ENCODE peak calls at places on chromosomes 13 and 19, in four cellular contexts. Z is OCI-LY7, M is Caco-2, A is endodermal cell. H is an unnamed sample.

GRCh38 chr13:83498486-83499190 is 383.6 kb downstream of the SLITRK1 start:
- DNase-seq in Z (no peak), M (no peak), A (no peak), H (peak)

GRCh38 chr13:46341112-46341711 is 45.8 kb downstream of the RUBCNL start:
- DNase-seq in A (no peak), M (no peak), Z (peak), H (no peak)

GRCh38 chr13:25489238-25489637 is 117.5 kb downstream of the ATP8A2 start:
- DNase-seq in A (peak), M (no peak), Z (no peak), H (no peak)

GRCh38 chr19:38049105-38049649 is 142.2 kb downstream of the SIPA1L3 start:
- DNase-seq in M (no peak), A (no peak), Z (peak), H (no peak)

GRCh38 chr13:75319244-75319643 is 162.7 kb downstream of the TBC1D4 start:
- DNase-seq in M (no peak), Z (no peak), A (no peak), H (no peak)

GRCh38 chr19:42081584-42082258 is 5.8 kb downstream of the ZNF574 start:
- DNase-seq in Z (peak), M (peak), A (no peak), H (no peak)

GRCh38 chr13:52002361-52002760 is 8.9 kb downstream of the ATP7B start:
- DNase-seq in A (peak), M (no peak), Z (no peak), H (no peak)

GRCh38 chr13:29569253-29570057 is 26.0 kb downstream of the SLC7A1 start:
- DNase-seq in A (peak), Z (no peak), M (no peak), H (no peak)

DNA sequence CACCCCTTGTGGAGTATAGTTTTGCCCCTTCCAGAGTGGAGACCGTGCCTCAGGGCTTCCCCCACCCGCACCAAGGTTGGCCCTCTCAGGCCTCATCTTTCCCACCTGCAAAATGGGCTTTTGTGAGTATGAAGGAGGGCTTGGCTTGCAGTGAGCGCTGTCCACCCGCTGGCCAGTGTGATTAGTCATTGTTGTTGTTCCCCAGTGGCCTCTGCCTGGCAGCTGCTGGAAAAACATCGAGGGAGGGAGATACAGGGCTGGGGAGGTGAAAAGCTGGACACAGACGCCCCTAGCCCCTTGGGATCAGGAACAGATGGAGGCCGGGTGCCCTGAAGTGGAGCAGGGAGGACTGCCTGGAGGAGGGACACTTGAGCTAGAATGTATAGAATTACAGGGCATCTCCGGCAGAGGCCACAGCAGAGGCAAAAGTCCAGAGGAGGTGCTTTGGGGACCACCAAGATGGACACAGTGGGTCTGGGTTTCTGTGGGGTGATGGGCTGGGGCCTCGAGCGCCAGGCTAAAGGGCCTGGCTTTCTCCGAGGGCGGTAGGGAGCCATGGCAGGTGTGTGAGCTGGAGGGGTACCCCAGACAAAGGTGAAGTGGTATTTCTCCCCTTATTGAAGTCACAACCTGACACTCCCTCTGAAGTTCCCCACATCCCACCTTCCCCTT is 3.9 kb upstream of the IL12RB1 start:
- DNase-seq in Z (no peak), A (no peak), M (no peak), H (no peak)
- H3K4me3 ChIP-seq in Z (peak), A (no peak), M (no peak), H (no peak)

GRCh38 chr19:43777163-43777700 is 3.5 kb downstream of the KCNN4 start:
- DNase-seq in Z (peak), M (no peak), A (no peak), H (no peak)

GRCh38 chr19:43773725-43774102 is 7.1 kb downstream of the KCNN4 start:
- DNase-seq in Z (no peak), M (no peak), A (no peak), H (no peak)

GRCh38 chr19:43775299-43775890 is 5.4 kb downstream of the KCNN4 start:
- DNase-seq in M (no peak), A (no peak), Z (no peak), H (no peak)

GRCh38 chr19:43776285-43776684 is 4.5 kb downstream of the KCNN4 start:
- DNase-seq in Z (peak), M (no peak), A (no peak), H (no peak)

GRCh38 chr19:43774103-43774939 is 6.5 kb downstream of the KCNN4 start:
- DNase-seq in Z (no peak), A (peak), M (no peak), H (no peak)
- H3K4me3 ChIP-seq in Z (no peak), A (peak), M (no peak), H (no peak)

DNA sequence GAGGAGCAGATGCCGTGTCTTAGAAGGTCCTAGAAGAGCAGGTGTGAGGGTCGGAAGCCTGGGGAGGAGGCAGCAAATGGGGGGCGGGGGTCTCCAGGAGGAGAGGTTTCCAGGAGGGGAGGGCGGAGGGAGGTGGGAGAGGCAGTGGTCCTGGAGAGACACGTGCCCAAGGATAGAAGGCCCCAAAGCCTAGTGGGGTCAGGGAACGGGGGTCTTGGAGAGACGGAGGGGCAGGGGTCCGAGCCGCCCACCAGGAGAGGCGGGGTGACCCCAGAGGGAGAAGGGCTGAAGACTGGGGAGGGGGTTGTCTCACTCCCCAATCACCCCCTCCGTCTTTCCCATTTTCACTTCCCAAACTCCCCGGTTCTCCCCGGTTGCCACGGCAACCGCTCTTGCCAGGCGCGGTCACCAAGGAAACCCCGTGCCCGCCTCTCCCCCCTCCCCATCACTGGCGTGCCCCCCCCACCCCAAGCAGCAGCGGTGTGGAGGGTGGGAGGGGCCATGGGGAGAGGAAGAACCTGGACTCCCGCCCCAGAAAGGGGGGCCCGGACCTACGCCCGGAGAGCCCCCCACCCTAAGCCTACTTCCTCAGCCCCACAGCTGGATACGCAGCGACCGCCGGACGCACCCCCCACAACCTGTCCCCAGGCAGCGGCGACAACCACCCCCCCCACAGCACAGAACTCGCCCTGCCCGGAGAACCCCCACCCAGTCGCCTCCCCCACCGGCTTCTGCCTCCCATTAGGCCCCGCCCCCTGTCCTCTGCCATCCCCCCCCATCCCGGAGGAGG is 988 bp downstream of the LRRC4B start:
- DNase-seq in M (no peak), A (peak), Z (no peak), H (no peak)
- H3K4me3 ChIP-seq in M (no peak), A (no peak), Z (no peak), H (no peak)

DNA sequence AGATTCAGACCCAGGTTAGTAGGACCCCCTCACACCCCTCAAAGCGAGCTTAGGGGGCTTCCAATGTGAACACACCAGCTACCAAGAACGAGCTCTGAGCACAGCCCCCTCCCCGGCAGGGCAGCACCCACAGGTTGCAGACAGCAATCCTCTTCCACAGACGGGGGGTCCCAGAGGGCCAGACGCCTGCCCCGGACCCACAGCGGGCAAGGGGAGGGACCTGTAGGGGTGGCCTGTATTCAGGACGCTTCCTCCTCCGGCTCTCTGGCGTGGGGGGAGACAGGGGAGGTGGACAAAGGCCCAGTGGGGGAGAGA is 4.8 kb downstream of the TTYH1 start:
- DNase-seq in Z (no peak), A (no peak), M (no peak), H (no peak)
- H3K4me3 ChIP-seq in Z (no peak), A (no peak), M (no peak), H (no peak)

GRCh38 chr13:95456837-95457236 is 95.7 kb upstream of the CLDN10 start:
- DNase-seq in M (no peak), Z (no peak), A (no peak), H (no peak)
- H3K4me3 ChIP-seq in M (no peak), Z (no peak), A (no peak), H (no peak)

GRCh38 chr13:106275441-106276032 is 259.9 kb downstream of the EFNB2 start:
- DNase-seq in M (no peak), Z (no peak), A (no peak), H (no peak)

GRCh38 chr13:106276876-106277275 is 258.6 kb downstream of the EFNB2 start:
- DNase-seq in Z (no peak), M (no peak), A (no peak), H (peak)

GRCh38 chr13:106281426-106281825 is 254.0 kb downstream of the EFNB2 start:
- DNase-seq in Z (no peak), A (no peak), M (no peak), H (no peak)

GRCh38 chr13:106274551-106275208 is 260.8 kb downstream of the EFNB2 start:
- DNase-seq in A (no peak), M (no peak), Z (no peak), H (no peak)

DNA sequence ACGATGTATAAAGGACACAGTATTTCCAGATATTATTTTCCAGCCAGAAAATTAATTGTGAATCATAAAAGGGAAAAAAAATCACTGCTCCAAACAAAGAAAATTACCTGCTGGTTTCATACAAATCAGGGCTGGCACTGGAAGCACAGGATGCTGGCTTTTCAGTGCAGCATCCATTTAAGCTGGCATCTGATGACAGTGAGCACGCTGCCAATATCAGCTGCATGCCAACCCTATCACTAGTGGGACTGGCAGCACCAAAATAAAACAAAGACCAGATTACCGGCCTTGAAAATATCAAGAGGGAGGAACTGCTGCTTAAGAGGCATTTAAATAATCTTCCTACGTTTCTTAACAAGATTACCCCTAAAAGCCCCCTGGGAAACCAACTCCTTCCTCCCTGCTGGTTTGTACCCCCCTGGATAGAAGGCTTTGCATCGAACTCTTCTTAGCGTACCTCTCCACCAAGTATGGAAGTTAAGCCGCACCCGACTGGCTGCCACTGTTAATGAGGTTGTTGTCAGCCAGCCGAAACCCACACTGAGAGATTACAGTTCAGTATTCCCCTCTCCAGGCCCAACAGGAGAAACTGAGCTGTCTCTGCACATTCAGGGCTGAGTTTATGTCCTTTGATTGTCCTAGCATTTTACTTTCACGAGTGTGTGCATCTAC is 257.8 kb downstream of the EFNB2 start:
- DNase-seq in M (no peak), A (peak), Z (no peak), H (no peak)
- H3K4me3 ChIP-seq in M (no peak), A (no peak), Z (no peak), H (no peak)

GRCh38 chr19:17107546-17108452 is 32.2 kb downstream of the MYO9B start:
- DNase-seq in A (no peak), Z (no peak), M (no peak), H (peak)
- H3K4me3 ChIP-seq in A (no peak), Z (no peak), M (no peak), H (peak)

DNA sequence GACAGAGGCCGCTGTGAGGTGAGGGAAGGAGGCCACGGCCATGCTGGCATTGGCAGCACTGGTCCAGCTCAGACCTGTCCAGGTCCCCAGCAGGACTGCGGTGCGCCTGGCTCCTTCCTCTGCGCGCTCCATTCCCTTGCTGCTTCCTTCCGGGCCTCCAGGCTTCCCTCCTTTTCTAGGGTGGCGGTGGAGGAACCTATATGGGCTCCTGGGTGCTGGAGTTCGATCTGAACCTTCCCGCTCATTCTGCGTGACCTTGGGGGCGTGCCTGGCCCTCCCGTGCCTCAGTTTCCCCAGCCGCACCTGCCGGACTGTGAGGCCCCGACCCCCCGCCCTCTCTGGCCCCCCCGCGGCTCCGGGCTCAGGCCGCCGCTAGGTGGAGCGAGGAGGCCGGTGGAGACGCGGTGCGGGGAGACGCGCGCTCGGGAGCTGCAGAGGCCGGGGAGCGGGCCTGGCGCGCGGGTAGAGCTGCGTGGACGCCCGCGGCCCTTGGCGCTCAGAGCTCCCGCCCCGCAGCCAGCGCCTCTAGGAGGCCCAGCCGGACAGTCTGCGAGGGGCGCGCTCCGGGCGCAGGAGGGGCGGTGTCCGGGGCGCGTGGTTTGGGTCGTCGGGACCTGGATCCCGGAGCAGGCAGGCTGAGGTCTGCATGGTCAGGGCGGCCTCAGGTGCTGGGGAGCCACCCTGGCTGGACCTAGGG is 29.9 kb downstream of the EFNA2 start:
- DNase-seq in A (peak), Z (no peak), M (peak), H (no peak)
- H3K4me3 ChIP-seq in A (no peak), Z (no peak), M (peak), H (no peak)

H was measured in AG09309.